ENCODE peak calls at places on chromosome 15, in six cellular contexts. H is breast epithelium, X is body of pancreas, Z is ovary, Q is endothelial cell of umbilical vein, V is esophagus muscularis mucosa. J is an unnamed sample.

GRCh38 chr15:64017591-64018163 is 28.6 kb downstream of the DAPK2 start:
- DNase-seq in H (peak), X (no peak), Z (no peak), Q (no peak), V (no peak), J (peak)

GRCh38 chr15:35702946-35703495 is 157.1 kb upstream of the DPH6 start:
- DNase-seq in H (no peak), X (no peak), Z (no peak), Q (peak), V (no peak), J (no peak)

GRCh38 chr15:40155270-40155910 is 5.5 kb upstream of the BUB1B start:
- DNase-seq in H (peak), X (peak), Z (no peak), Q (no peak), V (peak), J (no peak)

GRCh38 chr15:25568751-25569150 is 129.9 kb upstream of the UBE3A start:
- DNase-seq in H (no peak), X (no peak), Z (no peak), Q (no peak), V (no peak), J (peak)

GRCh38 chr15:64000183-64000710 is 46.0 kb downstream of the DAPK2 start:
- DNase-seq in H (no peak), X (no peak), Z (no peak), Q (no peak), V (no peak), J (peak)

GRCh38 chr15:74955796-74956647 is 550 bp downstream of the RPP25 start:
- DNase-seq in H (peak), X (peak), Z (peak), Q (peak), V (peak), J (peak)

GRCh38 chr15:84778194-84778593 is 29.8 kb downstream of the ZNF592 start:
- DNase-seq in H (no peak), X (no peak), Z (no peak), Q (no peak), V (no peak), J (no peak)

GRCh38 chr15:67574981-67575632 is 32.6 kb downstream of the MAP2K5 start:
- DNase-seq in H (no peak), X (no peak), Z (no peak), Q (no peak), V (no peak), J (no peak)

GRCh38 chr15:60301024-60301423 is 96.8 kb downstream of the ANXA2 start:
- DNase-seq in H (no peak), X (no peak), Z (no peak), Q (no peak), V (peak), J (no peak)

GRCh38 chr15:88788816-88789215 is 14.4 kb upstream of the ACAN start:
- DNase-seq in H (no peak), X (no peak), Z (no peak), Q (no peak), V (no peak), J (no peak)

GRCh38 chr15:57472861-57473260 is 96.6 kb downstream of the CGNL1 start:
- DNase-seq in H (no peak), X (no peak), Z (no peak), Q (no peak), V (no peak), J (no peak)

GRCh38 chr15:89083246-89083645 is 5.0 kb upstream of the ABHD2 start:
- DNase-seq in H (no peak), X (no peak), Z (no peak), Q (no peak), V (no peak), J (no peak)

GRCh38 chr15:73694419-73694818 is 10.2 kb downstream of the CD276 start:
- DNase-seq in H (no peak), X (no peak), Z (no peak), Q (no peak), V (no peak), J (peak)

GRCh38 chr15:58344164-58345070 is 87.4 kb upstream of the LIPC start:
- DNase-seq in H (no peak), X (no peak), Z (no peak), Q (no peak), V (peak), J (no peak)

GRCh38 chr15:65832549-65833364 is 36.5 kb upstream of the RAB11A start:
- DNase-seq in H (peak), X (peak), Z (peak), Q (peak), V (peak), J (peak)

GRCh38 chr15:92979011-92979701 is 79.0 kb downstream of the CHD2 start:
- DNase-seq in H (no peak), X (no peak), Z (no peak), Q (no peak), V (no peak), J (peak)

GRCh38 chr15:70535955-70536338 is 227.4 kb downstream of the UACA start:
- DNase-seq in H (no peak), X (no peak), Z (no peak), Q (no peak), V (no peak), J (no peak)

GRCh38 chr15:100570735-100571363 is 31.1 kb downstream of the LINS1 start:
- DNase-seq in H (no peak), X (no peak), Z (no peak), Q (no peak), V (no peak), J (no peak)

GRCh38 chr15:86016750-86017149 is 62.9 kb upstream of the AGBL1 start:
- DNase-seq in H (no peak), X (no peak), Z (no peak), Q (no peak), V (no peak), J (no peak)

GRCh38 chr15:67011620-67012005 is 53.8 kb upstream of the SMAD3 start:
- DNase-seq in H (no peak), X (no peak), Z (no peak), Q (no peak), V (peak), J (no peak)

GRCh38 chr15:71471347-71471746 is 339.0 kb upstream of the NR2E3 start:
- DNase-seq in H (no peak), X (no peak), Z (no peak), Q (no peak), V (no peak), J (no peak)

GRCh38 chr15:87577336-87577735 is 679.2 kb downstream of the NTRK3 start:
- DNase-seq in H (no peak), X (no peak), Z (no peak), Q (no peak), V (no peak), J (no peak)

GRCh38 chr15:85318048-85318731 is 62.2 kb upstream of the AKAP13 start:
- DNase-seq in H (no peak), X (peak), Z (no peak), Q (peak), V (no peak), J (no peak)

GRCh38 chr15:92623435-92623834 is 32.1 kb downstream of the FAM174B start:
- DNase-seq in H (no peak), X (peak), Z (no peak), Q (no peak), V (no peak), J (peak)

GRCh38 chr15:78179906-78180305 is 30.7 kb downstream of the IDH3A start:
- DNase-seq in H (peak), X (no peak), Z (no peak), Q (no peak), V (no peak), J (no peak)

GRCh38 chr15:57364282-57365007 is 11.9 kb upstream of the CGNL1 start:
- DNase-seq in H (no peak), X (no peak), Z (no peak), Q (peak), V (no peak), J (no peak)

GRCh38 chr15:31828594-31828993 is 201.7 kb upstream of the CHRNA7 start:
- DNase-seq in H (no peak), X (no peak), Z (no peak), Q (no peak), V (no peak), J (no peak)

GRCh38 chr15:68817304-68818087 is 3.2 kb downstream of the ANP32A start:
- DNase-seq in H (peak), X (peak), Z (peak), Q (peak), V (no peak), J (peak)

GRCh38 chr15:68819451-68820204 is 1.1 kb downstream of the ANP32A start:
- DNase-seq in H (peak), X (peak), Z (peak), Q (peak), V (no peak), J (peak)

GRCh38 chr15:68818088-68818670 is 2.5 kb downstream of the ANP32A start:
- DNase-seq in H (peak), X (peak), Z (peak), Q (peak), V (no peak), J (peak)

GRCh38 chr15:68820205-68820588 is 498 bp downstream of the ANP32A start:
- DNase-seq in H (no peak), X (peak), Z (peak), Q (peak), V (no peak), J (peak)

GRCh38 chr15:68818671-68819450 is 1.8 kb downstream of the ANP32A start:
- DNase-seq in H (peak), X (peak), Z (peak), Q (peak), V (no peak), J (peak)
- TF ChIP-seq POLR2A in H (peak), X (no peak), Z (no peak), Q (no peak), V (no peak), J (no peak)

DNA sequence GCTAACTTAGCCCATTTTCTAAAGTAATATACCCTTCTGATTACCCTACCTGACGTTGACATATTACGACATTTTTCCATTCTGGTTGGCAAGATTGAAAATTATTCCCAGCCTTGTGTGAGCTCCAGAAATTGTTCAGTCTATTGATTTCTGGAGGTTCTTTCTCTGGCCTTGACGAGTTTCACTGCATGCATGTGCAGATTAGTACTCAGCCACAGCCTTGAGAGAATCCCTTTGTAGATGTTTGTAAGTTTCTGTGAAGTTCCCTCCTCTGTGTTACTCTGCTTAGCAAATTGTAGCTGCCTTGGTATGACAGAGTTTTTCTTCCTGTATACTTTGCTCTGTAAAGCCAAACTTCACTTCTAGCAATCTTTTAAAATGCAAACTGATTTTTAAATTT is 27.5 kb downstream of the TRIM69 start:
- DNase-seq in H (no peak), X (no peak), Z (no peak), Q (no peak), V (no peak), J (no peak)
- TF ChIP-seq POLR2A in H (no peak), X (no peak), Z (no peak), Q (no peak), V (no peak), J (no peak)

GRCh38 chr15:42736793-42737528 is at the start of gene CDAN1:
- DNase-seq in H (peak), X (peak), Z (peak), Q (peak), V (peak), J (peak)
- TF ChIP-seq POLR2A in H (peak), X (peak), Z (peak), Q (peak), V (no peak), J (peak)

GRCh38 chr15:81544385-81544784 is 170.4 kb upstream of the TMC3 start:
- DNase-seq in H (no peak), X (no peak), Z (no peak), Q (no peak), V (no peak), J (no peak)
- TF ChIP-seq POLR2A in H (no peak), X (no peak), Z (no peak), Q (no peak), V (no peak), J (no peak)

DNA sequence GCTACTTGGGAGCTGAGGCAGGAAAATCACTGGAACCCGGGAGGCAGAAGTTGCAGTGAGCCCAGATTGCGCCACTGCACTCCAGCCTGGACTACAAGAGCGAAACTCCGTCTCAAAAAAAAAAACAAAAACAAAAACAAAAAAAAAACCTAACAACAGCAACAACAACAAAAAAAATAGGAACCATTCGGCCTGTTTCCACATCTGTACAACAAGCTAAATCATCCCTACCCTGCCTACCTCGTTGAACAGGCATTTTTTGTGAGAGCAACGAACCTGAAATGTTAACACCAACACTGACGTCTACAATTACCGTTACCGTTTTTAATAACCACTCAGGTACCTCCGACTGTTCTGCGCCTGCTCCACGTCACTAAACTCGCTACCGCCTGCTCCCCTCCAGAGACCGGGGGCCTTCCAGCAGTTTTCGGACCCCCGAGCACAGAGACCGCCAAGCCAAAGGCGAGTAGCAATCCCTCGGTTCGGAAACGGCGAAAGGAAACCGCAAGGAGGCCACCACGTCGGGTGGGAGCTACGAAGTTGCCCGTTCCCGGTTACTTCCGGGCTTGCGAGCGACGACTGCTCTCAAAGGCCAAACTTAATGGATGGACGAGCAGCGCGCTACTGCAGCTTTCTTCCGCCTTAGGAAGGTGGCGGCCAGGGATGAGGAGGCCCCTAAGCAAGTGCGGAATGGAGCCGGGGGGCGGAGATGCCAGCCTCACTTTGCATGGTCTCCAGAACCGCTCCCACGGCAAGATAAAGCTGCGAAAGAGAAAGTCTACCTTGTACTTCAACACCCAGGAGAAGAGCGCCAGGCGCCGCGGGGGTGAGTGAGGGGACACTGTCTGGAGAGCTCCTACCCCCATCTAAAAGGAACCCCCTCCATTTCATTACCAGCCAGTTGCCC is at the start of the genes PIGB and PIGBOS1:
- DNase-seq in H (peak), X (peak), Z (peak), Q (peak), V (peak), J (peak)
- TF ChIP-seq POLR2A in H (peak), X (peak), Z (peak), Q (peak), V (peak), J (peak)

GRCh38 chr15:90934949-90935751 is at the start of gene UNC45A:
- DNase-seq in H (peak), X (peak), Z (peak), Q (peak), V (peak), J (peak)
- TF ChIP-seq POLR2A in H (no peak), X (peak), Z (peak), Q (peak), V (no peak), J (peak)

GRCh38 chr15:33310481-33311311 is at the start of gene RYR3:
- DNase-seq in H (no peak), X (no peak), Z (no peak), Q (no peak), V (peak), J (no peak)
- TF ChIP-seq POLR2A in H (no peak), X (no peak), Z (no peak), Q (no peak), V (no peak), J (peak)

DNA sequence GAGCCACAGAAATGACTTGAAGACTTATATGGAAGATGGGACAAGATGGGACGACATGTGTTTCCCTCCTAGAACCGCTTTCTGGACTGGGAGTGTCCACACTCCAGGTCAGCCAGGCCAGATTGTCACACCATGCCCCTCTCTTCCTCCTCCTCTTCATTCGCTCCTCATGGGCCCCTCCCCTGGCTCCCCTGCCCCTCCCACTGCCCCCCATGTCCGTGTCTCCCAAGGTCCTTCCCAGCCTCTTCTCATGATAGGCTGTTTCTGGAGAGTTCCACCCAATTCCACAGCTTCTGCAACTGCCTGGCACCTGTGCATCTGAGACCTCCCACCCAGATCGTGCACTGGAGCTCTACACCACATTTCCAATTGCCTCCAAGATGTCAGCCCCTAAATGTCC is 6.6 kb downstream of the MYO5C start:
- DNase-seq in H (no peak), X (no peak), Z (no peak), Q (no peak), V (peak), J (no peak)
- TF ChIP-seq POLR2A in H (no peak), X (no peak), Z (no peak), Q (no peak), V (no peak), J (no peak)